ENCODE peak calls at places on chromosomes 16 and 17, in seven cellular contexts. A, Z, I, E, Q, B and G are unnamed samples.

GRCh38 chr16:27720731-27721547 is 171.0 kb downstream of the KATNIP start:
- DNase-seq in Q (no peak), I (peak; percentile 32), Z (no peak), E (no peak), A (no peak), B (peak; percentile 50), G (peak; percentile 63)

GRCh38 chr16:89923640-89924297 is 627 bp downstream of the TUBB3 start:
- DNase-seq in Z (peak; percentile 65), I (no peak), E (no peak), Q (peak; percentile 56), B (no peak), A (no peak), G (peak; percentile 90)

GRCh38 chr17:10162034-10162433 is 36.4 kb downstream of the GAS7 start:
- DNase-seq in B (no peak), A (no peak), I (no peak), Z (no peak), Q (no peak), E (peak; percentile 58), G (no peak)

GRCh38 chr16:88387941-88388627 is 5.3 kb downstream of the ZNF469 start:
- DNase-seq in A (no peak), I (no peak), E (no peak), Q (peak; percentile 83), B (no peak), Z (no peak), G (peak; percentile 84)

GRCh38 chr17:78492116-78492799 is 84.9 kb downstream of the DNAH17 start:
- DNase-seq in Q (no peak), A (no peak), B (no peak), Z (no peak), I (no peak), E (no peak), G (no peak)

GRCh38 chr17:67035131-67036083 is 8.9 kb upstream of the CACNG1 start:
- DNase-seq in A (no peak), B (no peak), Z (no peak), E (peak; percentile 75), I (no peak), Q (no peak), G (no peak)

GRCh38 chr16:80527297-80527696 is 13.5 kb upstream of the DYNLRB2 start:
- DNase-seq in A (no peak), Z (peak; percentile 69), Q (no peak), E (peak; percentile 60), I (no peak), B (peak; percentile 46), G (no peak)

GRCh38 chr17:60665602-60666001 is 12.0 kb upstream of the BCAS3 start:
- DNase-seq in A (no peak), I (no peak), Z (no peak), Q (no peak), B (peak; percentile 17), E (no peak), G (no peak)

GRCh38 chr17:63358111-63358839 is 87.8 kb downstream of the CYB561 start:
- DNase-seq in I (no peak), Z (no peak), Q (no peak), A (no peak), E (no peak), B (peak; percentile 92), G (no peak)

GRCh38 chr17:67401598-67402504 is 24.8 kb downstream of the PITPNC1 start:
- DNase-seq in B (no peak), I (no peak), E (no peak), A (no peak), Q (no peak), Z (no peak), G (no peak)

GRCh38 chr17:35046740-35047283 is 16.7 kb downstream of the RFFL start:
- DNase-seq in A (no peak), E (peak; percentile 81), I (no peak), Z (no peak), Q (no peak), B (no peak), G (no peak)

GRCh38 chr17:37713028-37713431 is 31.8 kb downstream of the HNF1B start:
- DNase-seq in Q (no peak), A (no peak), E (no peak), I (no peak), B (no peak), Z (no peak), G (no peak)

GRCh38 chr17:78514521-78514920 is 62.7 kb downstream of the DNAH17 start:
- DNase-seq in I (no peak), E (no peak), B (no peak), Z (no peak), A (no peak), Q (peak; percentile 41), G (no peak)

GRCh38 chr17:46769531-46770438 is 48.7 kb downstream of the WNT3 start:
- DNase-seq in I (no peak), B (peak; percentile 64), E (peak; percentile 41), A (no peak), Q (no peak), Z (peak; percentile 43), G (peak; percentile 85)

GRCh38 chr17:29376667-29377268 is 13.4 kb upstream of the TAOK1 start:
- DNase-seq in I (no peak), B (peak; percentile 93), E (no peak), Q (no peak), A (no peak), Z (peak; percentile 54), G (no peak)

GRCh38 chr17:79664925-79665738 is 54.3 kb upstream of the RBFOX3 start:
- DNase-seq in A (no peak), E (no peak), Q (peak; percentile 53), B (peak; percentile 65), Z (peak; percentile 82), I (peak; percentile 17), G (peak; percentile 41)

GRCh38 chr17:31261596-31261995 is 35.4 kb downstream of the OMG start:
- DNase-seq in Z (no peak), I (no peak), E (no peak), Q (no peak), B (no peak), A (no peak), G (no peak)

GRCh38 chr17:31269178-31269577 is 27.9 kb downstream of the OMG start:
- DNase-seq in E (no peak), I (no peak), A (no peak), Z (no peak), B (no peak), Q (no peak), G (no peak)

GRCh38 chr17:31269597-31269996 is 27.4 kb downstream of the OMG start:
- DNase-seq in Z (peak; percentile 65), A (no peak), B (peak; percentile 97), E (no peak), Q (no peak), I (no peak), G (no peak)

GRCh38 chr17:31260151-31260550 is 36.9 kb downstream of the OMG start:
- DNase-seq in A (no peak), Q (no peak), E (no peak), Z (no peak), B (no peak), I (no peak), G (no peak)

GRCh38 chr17:31266042-31266441 is 31.0 kb downstream of the OMG start:
- DNase-seq in B (peak; percentile 19), A (no peak), Z (no peak), I (no peak), Q (no peak), E (no peak), G (no peak)
- TF ChIP-seq CTCF in B (no peak), A (no peak), Z (peak; percentile 61), I (no peak), Q (no peak), E (no peak), G (peak; percentile 53)

GRCh38 chr16:68713430-68713829 is 23.7 kb upstream of the CDH1 start:
- DNase-seq in A (no peak), E (no peak), I (no peak), B (no peak), Q (no peak), Z (no peak), G (no peak)

GRCh38 chr16:68704232-68704867 is 32.7 kb upstream of the CDH1 start:
- DNase-seq in E (peak; percentile 84), Q (peak; percentile 86), Z (peak; percentile 94), B (peak; percentile 69), A (peak; percentile 46), I (peak; percentile 39), G (no peak)

GRCh38 chr16:68711421-68712139 is 25.5 kb upstream of the CDH1 start:
- DNase-seq in Q (no peak), Z (no peak), I (no peak), B (no peak), E (peak; percentile 65), A (no peak), G (no peak)

DNA sequence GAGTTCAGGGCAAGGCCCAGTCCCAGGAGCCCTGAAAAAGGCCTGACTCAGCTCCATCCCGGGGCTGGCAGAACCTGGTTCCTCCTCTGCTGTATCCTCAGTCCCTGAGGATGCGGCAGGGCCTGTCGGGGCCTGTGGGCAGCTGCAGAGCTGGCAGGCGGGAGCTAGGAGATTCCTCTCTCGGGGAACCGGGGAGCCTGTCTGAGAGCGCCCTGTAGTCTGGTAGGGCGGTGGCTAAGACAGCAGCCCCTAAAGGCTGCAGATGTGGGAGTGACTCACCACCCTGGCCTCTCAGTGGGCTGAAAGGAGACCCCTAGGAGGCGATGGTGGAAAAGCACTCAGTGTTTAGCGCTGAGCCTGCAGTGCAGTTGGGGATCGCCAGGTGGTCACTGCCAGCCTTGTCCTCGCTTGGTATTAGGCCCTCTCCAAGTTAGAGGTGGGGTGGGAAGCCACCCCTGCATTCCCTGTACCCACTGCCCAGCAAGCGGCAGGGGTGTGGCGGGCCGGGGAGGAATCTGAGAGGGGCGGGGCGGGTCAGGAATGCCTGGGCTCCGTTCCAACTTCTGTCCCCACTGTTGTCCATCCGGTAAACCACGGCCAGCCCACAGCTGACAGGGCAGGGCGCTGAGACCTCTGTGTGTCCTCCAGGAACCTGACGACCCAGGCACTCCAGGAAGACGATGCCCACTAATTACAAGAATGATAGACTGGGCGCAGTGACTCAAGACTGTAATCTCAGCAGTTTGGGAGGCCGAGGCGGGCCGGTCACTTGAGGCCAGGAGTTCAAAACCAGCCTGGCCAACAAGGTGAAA is 29.5 kb upstream of the CDH1 start:
- DNase-seq in B (no peak), I (no peak), E (no peak), A (no peak), Q (peak; percentile 88), Z (peak; percentile 91), G (no peak)
- TF ChIP-seq CTCF in B (no peak), I (no peak), E (no peak), A (no peak), Q (no peak), Z (peak; percentile 64), G (peak; percentile 67)

GRCh38 chr16:53022374-53022773 is 30.3 kb downstream of the CHD9NB start:
- DNase-seq in Z (peak; percentile 70), I (no peak), B (peak; percentile 72), Q (no peak), A (no peak), E (peak; percentile 48), G (no peak)
- TF ChIP-seq CTCF in Z (peak; percentile 82), I (peak; percentile 49), B (peak; percentile 54), Q (no peak), A (no peak), E (peak; percentile 26), G (peak; percentile 89)

DNA sequence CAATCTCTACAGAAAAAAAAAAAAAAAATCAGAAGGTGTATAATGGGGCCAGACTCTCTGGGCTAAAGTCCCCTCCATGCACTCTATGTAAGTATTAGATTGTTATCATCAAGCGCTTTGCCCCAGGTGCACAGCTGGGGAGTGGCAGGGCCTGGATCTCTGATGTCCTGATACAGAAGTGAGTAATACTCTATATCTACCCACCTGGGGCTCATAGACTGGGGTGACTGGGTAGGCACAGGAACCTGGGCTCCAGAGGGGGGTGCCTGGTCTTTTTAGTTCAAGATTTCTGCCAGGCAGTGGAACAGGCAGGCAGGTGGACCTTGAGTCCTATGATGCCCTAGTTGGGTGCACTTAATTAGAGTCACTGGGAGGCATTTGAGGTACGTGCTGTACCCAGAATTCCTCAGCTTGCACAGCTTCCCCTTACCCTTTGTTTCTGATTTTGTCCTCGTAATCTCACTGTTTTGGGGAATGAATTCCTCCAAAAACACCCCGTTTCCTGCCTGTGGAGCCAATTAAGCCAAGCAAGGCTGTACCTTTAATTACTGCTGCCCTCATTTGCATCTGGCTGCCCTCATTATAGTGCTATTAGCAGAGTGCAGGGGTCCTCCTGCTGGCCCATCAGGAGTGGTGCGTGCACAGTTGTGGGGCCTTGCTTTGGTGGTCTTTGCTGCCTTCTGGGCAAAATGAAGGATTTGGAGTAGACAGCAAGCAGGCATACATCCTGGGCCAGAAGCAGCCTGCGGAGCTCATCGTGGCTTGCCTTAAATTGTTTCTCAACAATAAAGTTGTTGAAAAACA is 239.0 kb downstream of the SNX29 start:
- DNase-seq in A (no peak), Q (no peak), B (no peak), Z (peak; percentile 57), E (no peak), I (no peak), G (no peak)
- TF ChIP-seq CTCF in A (no peak), Q (no peak), B (peak; percentile 23), Z (peak; percentile 78), E (no peak), I (no peak), G (peak; percentile 58)